ENCODE peak calls at places on chromosomes 13 and 19, in eight cellular contexts. I is Peyer's patch, U is stomach, Q is IMR-90, P is A549, C is GM12892, H is heart left ventricle, Y is esophagus squamous epithelium. D is an unnamed sample.

GRCh38 chr13:32229443-32229842 is 85.7 kb downstream of the ZAR1L start:
- DNase-seq in P (no peak), H (no peak), I (no peak), U (no peak), Q (peak), Y (no peak), C (no peak), D (no peak)

GRCh38 chr19:16315825-16316505 is 8.7 kb upstream of the KLF2 start:
- DNase-seq in Y (no peak), U (no peak), C (no peak), H (peak), Q (peak), I (peak), P (no peak), D (peak)

GRCh38 chr13:70189981-70190380 is 81.7 kb upstream of the KLHL1 start:
- DNase-seq in U (no peak), C (no peak), Q (no peak), Y (no peak), I (no peak), H (no peak), P (no peak), D (no peak)

GRCh38 chr13:40064154-40064713 is 408.8 kb downstream of the COG6 start:
- DNase-seq in U (no peak), H (no peak), P (no peak), Y (no peak), C (no peak), Q (no peak), I (no peak), D (no peak)

GRCh38 chr13:93963266-93964131 is 516.0 kb downstream of the DCT start:
- DNase-seq in U (no peak), Y (no peak), C (no peak), H (no peak), I (no peak), P (peak), Q (peak), D (no peak)

GRCh38 chr13:111906816-111907215 is 160.1 kb upstream of the SOX1 start:
- DNase-seq in H (no peak), C (no peak), Y (no peak), U (no peak), I (peak), Q (no peak), P (no peak), D (no peak)

GRCh38 chr13:99614465-99614885 is 113.2 kb downstream of the TM9SF2 start:
- DNase-seq in P (peak), U (peak), Q (no peak), I (peak), C (no peak), H (no peak), Y (no peak), D (peak)

GRCh38 chr19:16405091-16405490 is 66.7 kb downstream of the EPS15L1 start:
- DNase-seq in C (no peak), Y (no peak), I (no peak), U (no peak), H (no peak), P (no peak), Q (no peak), D (no peak)

GRCh38 chr19:23561341-23561740 is 125.7 kb downstream of the ZNF675 start:
- DNase-seq in Y (no peak), C (no peak), Q (no peak), U (no peak), P (no peak), H (no peak), I (no peak), D (no peak)

GRCh38 chr19:2494447-2495129 is 18.7 kb downstream of the GADD45B start:
- DNase-seq in P (no peak), H (peak), Y (no peak), Q (peak), U (peak), C (peak), I (peak), D (no peak)

GRCh38 chr19:15288146-15288963 is 44.0 kb downstream of the BRD4 start:
- DNase-seq in P (no peak), H (no peak), U (peak), C (no peak), I (peak), Y (no peak), Q (peak), D (no peak)

GRCh38 chr13:99726261-99726894 is 225.1 kb downstream of the TM9SF2 start:
- DNase-seq in Q (no peak), Y (no peak), U (no peak), C (no peak), I (no peak), H (no peak), P (no peak), D (no peak)

GRCh38 chr19:19304186-19304975 is 15.9 kb downstream of the SUGP1 start:
- DNase-seq in Y (no peak), H (peak), Q (no peak), C (no peak), U (no peak), P (no peak), I (no peak), D (no peak)

GRCh38 chr13:90253806-90254205 is 1093.7 kb upstream of the MIR17HG start:
- DNase-seq in P (no peak), Q (no peak), Y (no peak), H (no peak), C (no peak), U (no peak), I (no peak), D (no peak)

GRCh38 chr19:10112037-10112751 is 701 bp downstream of the P2RY11 start:
- DNase-seq in I (no peak), U (no peak), P (no peak), Y (no peak), Q (no peak), C (no peak), H (no peak), D (no peak)

GRCh38 chr19:38228491-38229439 is 4.7 kb upstream of the DPF1 start:
- DNase-seq in C (no peak), Y (no peak), U (no peak), P (no peak), H (no peak), I (no peak), Q (no peak), D (no peak)

GRCh38 chr19:48418317-48419064 is 25.0 kb downstream of the GRIN2D start:
- DNase-seq in Y (no peak), C (no peak), P (no peak), H (no peak), I (no peak), Q (peak), U (no peak), D (no peak)

GRCh38 chr13:102642475-102642874 is 45.7 kb downstream of the TPP2 start:
- DNase-seq in U (peak), I (no peak), Q (no peak), P (no peak), H (peak), Y (no peak), C (no peak), D (no peak)

GRCh38 chr13:80037505-80037888 is 303.4 kb downstream of the SPRY2 start:
- DNase-seq in Q (peak), U (no peak), I (no peak), H (no peak), P (no peak), C (no peak), Y (no peak), D (no peak)

GRCh38 chr13:21849323-21849722 is 178.4 kb downstream of the FGF9 start:
- DNase-seq in H (no peak), Y (no peak), C (peak), Q (peak), I (peak), P (no peak), U (no peak), D (peak)

GRCh38 chr19:18300930-18301717 is 19.7 kb upstream of the JUND start:
- DNase-seq in I (peak), Y (no peak), H (peak), Q (peak), U (peak), P (no peak), C (no peak), D (peak)

GRCh38 chr19:16067205-16067938 is 8.9 kb upstream of the TPM4 start:
- DNase-seq in Y (no peak), H (peak), C (no peak), U (peak), Q (peak), P (no peak), I (peak), D (no peak)

GRCh38 chr13:110652231-110652730 is 36.9 kb downstream of the NAXD start:
- DNase-seq in Y (no peak), H (no peak), C (no peak), U (no peak), I (no peak), P (no peak), Q (no peak), D (no peak)
- TF ChIP-seq POLR2A in Y (no peak), H (no peak), C (no peak), U (no peak), I (no peak), P (no peak), Q (no peak), D (no peak)

GRCh38 chr19:29793116-29793727 is 18.6 kb upstream of the CCNE1 start:
- DNase-seq in I (no peak), U (no peak), Y (no peak), C (no peak), P (no peak), H (no peak), Q (no peak), D (no peak)

GRCh38 chr19:29795882-29796523 is 15.8 kb upstream of the CCNE1 start:
- DNase-seq in U (no peak), Q (no peak), C (no peak), P (no peak), I (no peak), H (no peak), Y (no peak), D (no peak)

GRCh38 chr19:29795461-29795860 is 16.3 kb upstream of the CCNE1 start:
- DNase-seq in Q (no peak), H (no peak), I (no peak), Y (no peak), C (no peak), U (no peak), P (no peak), D (no peak)

GRCh38 chr19:29800086-29800825 is 11.5 kb upstream of the CCNE1 start:
- DNase-seq in Q (no peak), P (no peak), H (no peak), I (no peak), Y (no peak), C (no peak), U (no peak), D (no peak)

DNA sequence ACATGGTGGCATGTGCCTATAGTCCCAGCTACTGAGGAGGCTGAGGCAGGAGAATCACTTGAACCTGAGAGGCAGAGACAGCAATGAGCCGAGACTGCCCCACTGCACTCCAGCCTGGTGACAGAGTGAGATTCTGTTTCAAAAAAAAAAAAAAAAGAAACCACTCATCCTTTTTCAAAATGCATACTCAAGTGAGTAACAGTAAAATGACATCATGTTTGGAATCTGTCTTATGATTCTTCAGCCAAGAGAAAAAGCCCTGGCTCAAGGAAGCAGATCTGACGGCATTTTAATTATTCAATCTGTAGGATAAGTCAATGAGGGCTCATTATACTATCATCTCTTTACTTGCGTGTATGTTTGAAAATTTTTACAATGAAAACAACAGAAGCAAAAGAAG is 13.0 kb upstream of the CCNE1 start:
- DNase-seq in C (no peak), Y (no peak), Q (peak), I (no peak), U (no peak), P (no peak), H (no peak), D (no peak)
- TF ChIP-seq POLR2A in C (no peak), Y (no peak), Q (no peak), I (no peak), U (no peak), P (no peak), H (no peak), D (no peak)

GRCh38 chr19:53431399-53432087 is at the start of gene ZNF761:
- DNase-seq in Q (peak), H (peak), U (peak), C (peak), Y (peak), I (peak), P (peak), D (peak)
- TF ChIP-seq POLR2A in Q (peak), H (peak), U (no peak), C (peak), Y (peak), I (peak), P (peak), D (peak)

DNA sequence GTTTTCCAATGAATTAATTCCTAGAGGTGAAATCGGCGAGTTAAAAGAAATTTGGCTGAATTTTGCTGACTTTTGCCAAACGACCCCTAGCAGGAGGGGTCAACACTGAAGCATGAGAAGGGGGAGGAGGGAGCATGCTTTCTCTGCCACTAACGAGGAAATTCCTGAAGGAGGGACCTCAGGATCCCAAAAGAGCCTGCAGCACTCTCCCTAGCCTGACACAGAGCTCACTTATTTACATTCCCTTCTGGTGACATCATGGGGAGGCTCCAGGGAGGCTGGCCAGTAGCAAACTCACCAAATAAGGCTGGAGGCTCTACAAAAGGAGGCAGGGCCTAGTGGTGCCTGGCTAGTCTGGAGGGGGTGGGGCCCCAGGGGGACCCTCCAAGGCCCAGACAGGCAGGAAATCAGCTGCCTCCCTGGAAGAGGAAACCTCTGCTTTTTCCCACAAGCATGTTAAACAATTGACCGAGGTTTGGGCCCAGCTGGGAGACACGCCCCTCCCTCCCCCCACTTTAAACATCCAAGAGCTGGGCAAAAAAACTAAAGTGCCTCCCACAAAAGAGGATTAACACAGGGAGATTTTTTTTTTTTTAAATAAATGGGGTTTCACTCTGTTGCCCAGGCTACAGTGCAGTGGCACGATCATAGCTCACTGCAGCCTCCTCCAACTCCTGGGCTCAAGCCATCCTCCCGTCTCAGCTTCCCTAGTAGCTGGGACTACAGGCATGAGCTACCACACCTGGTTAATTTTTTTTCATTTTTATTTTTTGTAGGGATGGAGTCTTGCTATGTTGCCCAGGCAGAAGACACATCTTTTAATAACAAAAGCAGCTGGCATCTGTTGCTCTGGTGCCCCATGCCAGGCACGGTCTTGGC is 2.1 kb downstream of the DAPK3 start:
- DNase-seq in U (peak), Y (no peak), H (peak), I (peak), C (no peak), P (peak), Q (peak), D (peak)
- TF ChIP-seq POLR2A in U (no peak), Y (no peak), H (peak), I (no peak), C (no peak), P (no peak), Q (peak), D (no peak)

D was measured in erythroblast.